ENCODE peak calls at places on chromosomes 6 and 20, in nine cellular contexts. H is IMR-90; T is right cardiac atrium; V is CD8-positive, alpha-beta memory T cell; D is brain microvascular endothelial cell; W is colonic mucosa; A is left ventricle myocardium inferior; F is naive thymus-derived CD4-positive, alpha-beta T cell; E is upper lobe of left lung. X is an unnamed sample.
A peak's percentile ranks its signal among the peaks of the same experiment; 100 is the strongest.

GRCh38 chr6:43172127-43173007 is 1.3 kb downstream of the SRF start:
- DNase-seq in F (no peak), W (peak; percentile 68), D (peak; percentile 10), H (peak; percentile 27), V (peak; percentile 29), A (peak; percentile 51), E (peak; percentile 91), T (peak; percentile 61), X (peak; percentile 66)

GRCh38 chr20:39004508-39004907 is 42.4 kb downstream of the DHX35 start:
- DNase-seq in A (no peak), E (no peak), W (peak; percentile 79), V (peak; percentile 16), T (no peak), F (peak; percentile 11), D (no peak), H (no peak), X (no peak)

GRCh38 chr20:29743101-29743931 is 1514.1 kb upstream of the DEFB115 start:
- DNase-seq in H (no peak), A (no peak), D (no peak), W (no peak), F (no peak), E (peak; percentile 76), V (no peak), T (no peak), X (no peak)

GRCh38 chr6:99344289-99344688 is 5.2 kb downstream of the FAXC start:
- DNase-seq in D (peak; percentile 16), W (no peak), A (no peak), H (peak; percentile 60), F (no peak), V (no peak), T (no peak), E (no peak), X (no peak)

GRCh38 chr6:118980063-118980462 is 45.1 kb upstream of the MCM9 start:
- DNase-seq in F (no peak), D (no peak), E (no peak), T (peak; percentile 26), V (no peak), H (peak; percentile 31), W (no peak), A (no peak), X (no peak)

GRCh38 chr6:126531840-126532239 is 191.9 kb downstream of the CENPW start:
- DNase-seq in D (no peak), A (no peak), T (no peak), E (no peak), F (no peak), V (no peak), H (no peak), W (no peak), X (no peak)

GRCh38 chr6:170175644-170176620 is 114.9 kb downstream of the DLL1 start:
- DNase-seq in T (no peak), H (no peak), W (peak; percentile 13), V (no peak), D (no peak), E (peak; percentile 77), A (peak; percentile 12), F (no peak), X (no peak)

GRCh38 chr20:41497186-41497895 is 120.8 kb downstream of the CHD6 start:
- DNase-seq in F (no peak), T (no peak), W (no peak), D (no peak), E (no peak), V (no peak), H (peak; percentile 62), A (no peak), X (no peak)

GRCh38 chr6:77292564-77293546 is 170.4 kb downstream of the HTR1B start:
- DNase-seq in V (no peak), W (no peak), H (peak; percentile 80), A (no peak), E (no peak), T (no peak), D (peak; percentile 51), F (no peak), X (no peak)

GRCh38 chr20:50248104-50248631 is 57.5 kb downstream of the CEBPB start:
- DNase-seq in H (peak; percentile 63), W (no peak), T (peak; percentile 39), D (peak; percentile 15), V (no peak), A (no peak), E (peak; percentile 64), F (no peak), X (no peak)

GRCh38 chr6:1254326-1254725 is 57.6 kb upstream of the FOXQ1 start:
- DNase-seq in W (no peak), T (no peak), E (no peak), A (no peak), D (no peak), V (no peak), H (no peak), F (no peak), X (no peak)

GRCh38 chr6:1250489-1251197 is 61.3 kb upstream of the FOXQ1 start:
- DNase-seq in V (no peak), H (no peak), T (no peak), D (no peak), E (no peak), F (no peak), A (no peak), W (peak; percentile 29), X (no peak)

GRCh38 chr6:1253816-1254215 is 58.1 kb upstream of the FOXQ1 start:
- DNase-seq in W (no peak), V (no peak), D (no peak), T (no peak), F (no peak), A (no peak), E (no peak), H (no peak), X (no peak)

GRCh38 chr6:1247894-1248293 is 64.0 kb upstream of the FOXQ1 start:
- DNase-seq in F (no peak), E (no peak), T (no peak), W (no peak), A (no peak), H (no peak), D (no peak), V (no peak), X (no peak)

GRCh38 chr6:1251198-1252155 is 60.4 kb upstream of the FOXQ1 start:
- DNase-seq in H (no peak), V (no peak), A (no peak), D (no peak), F (no peak), W (peak; percentile 57), T (no peak), E (no peak), X (no peak)
- H3K27ac ChIP-seq in H (no peak overlapping the region), V (no peak overlapping the region), A (no peak overlapping the region), D (no peak overlapping the region), F (no peak overlapping the region), W (peak overlapping the region; percentile 5), T (no peak overlapping the region), E (no peak overlapping the region), X (no peak overlapping the region)

GRCh38 chr20:24965065-24965919 is 16.2 kb downstream of the CST7 start:
- DNase-seq in T (no peak), V (no peak), H (no peak), W (no peak), A (no peak), E (no peak), D (no peak), F (no peak), X (no peak)
- H3K27ac ChIP-seq in T (no peak overlapping the region), V (peak overlapping the region; percentile 9), H (no peak overlapping the region), W (no peak overlapping the region), A (no peak overlapping the region), E (no peak overlapping the region), D (no peak overlapping the region), F (no peak overlapping the region), X (no peak overlapping the region)

DNA sequence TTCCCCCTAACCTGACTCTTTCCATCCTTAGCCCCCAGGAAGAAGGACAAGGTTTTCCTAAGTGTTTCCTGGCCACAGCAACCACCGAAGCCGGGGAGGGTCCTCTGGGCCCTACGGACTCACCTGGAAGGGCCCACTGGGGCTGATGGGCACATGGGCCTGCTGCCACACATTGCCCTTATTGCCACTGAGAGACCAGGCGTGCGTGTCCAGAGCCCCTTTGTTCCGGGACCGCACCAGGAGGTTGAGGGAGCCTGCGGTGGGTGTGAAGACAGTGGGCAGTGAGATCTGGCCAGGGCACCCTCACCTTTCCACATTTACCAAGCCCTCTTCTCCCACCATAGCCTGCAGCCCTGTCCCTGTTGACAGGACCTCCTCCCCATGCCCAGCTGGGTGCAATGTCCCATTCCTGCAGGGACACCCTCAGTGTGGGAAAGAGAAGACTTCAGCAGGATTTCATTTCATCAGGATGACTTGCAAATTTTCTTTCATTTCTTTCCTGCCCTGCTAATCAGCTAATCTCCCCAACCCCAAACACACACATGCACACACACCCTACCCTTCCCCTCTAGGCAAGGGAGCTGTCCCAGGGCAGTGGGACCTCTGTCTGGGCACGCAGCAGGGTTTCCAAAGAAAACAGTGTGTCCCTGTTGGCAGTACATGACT is 59.1 kb downstream of the MDGA1 start:
- DNase-seq in H (no peak), E (no peak), V (no peak), F (no peak), A (no peak), D (no peak), W (no peak), T (no peak), X (no peak)
- H3K27ac ChIP-seq in H (no peak overlapping the region), E (no peak overlapping the region), V (no peak overlapping the region), F (no peak overlapping the region), A (no peak overlapping the region), D (no peak overlapping the region), W (no peak overlapping the region), T (no peak overlapping the region), X (no peak overlapping the region)

DNA sequence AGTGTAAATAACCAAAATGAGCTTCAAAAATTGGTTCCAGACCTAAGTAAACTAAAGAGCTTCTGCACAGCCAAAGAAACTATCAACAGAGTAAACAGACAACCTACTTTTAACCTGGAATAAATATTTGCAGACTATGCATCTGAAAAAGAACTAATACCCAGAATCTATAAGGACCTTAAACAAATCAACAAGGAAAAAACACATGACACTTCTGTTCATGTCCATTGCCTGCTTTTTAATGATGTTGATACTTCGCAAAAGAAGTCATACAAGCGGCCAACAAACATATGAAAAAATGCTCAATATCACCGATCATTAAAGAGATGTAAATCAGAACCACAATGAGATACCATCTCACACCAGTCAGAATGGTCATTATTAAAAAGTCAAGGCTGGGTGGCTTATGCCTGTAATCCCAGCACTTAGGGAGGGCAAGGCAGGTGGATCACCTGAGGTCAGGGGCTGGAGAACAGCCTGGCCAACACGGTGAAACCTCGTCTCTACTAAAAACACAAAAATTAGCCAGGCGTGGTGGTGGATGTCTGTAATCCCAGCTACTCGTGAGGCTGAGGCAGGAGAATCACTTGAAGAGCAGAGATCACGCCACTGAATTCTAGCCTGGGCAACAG is 42.5 kb upstream of the DST start:
- DNase-seq in F (no peak), A (no peak), E (no peak), T (no peak), W (no peak), H (no peak), V (no peak), D (no peak), X (no peak)
- H3K27ac ChIP-seq in F (no peak overlapping the region), A (peak overlapping the region; percentile 90), E (peak overlapping the region; percentile 44), T (peak overlapping the region; percentile 48), W (no peak overlapping the region), H (no peak overlapping the region), V (no peak overlapping the region), D (no peak overlapping the region), X (no peak overlapping the region)

X was measured in CD8-positive, alpha-beta T cell.